ENCODE peak calls at places on chromosome 3, in nine cellular contexts. M, B, W, U, Q, N, K, D and X are unnamed samples.

GRCh38 chr3:61927332-61927731 is 366.0 kb downstream of the PTPRG start:
- DNase-seq in U (no peak), W (peak), B (peak), N (no peak), Q (peak), M (no peak), D (peak), K (no peak), X (no peak)

GRCh38 chr3:17730318-17730967 is 12.0 kb downstream of the TBC1D5 start:
- DNase-seq in D (no peak), U (no peak), M (no peak), N (no peak), Q (peak), K (peak), W (peak), B (no peak), X (peak)

GRCh38 chr3:23671901-23672589 is 133.7 kb upstream of the UBE2E1 start:
- DNase-seq in M (no peak), W (no peak), K (peak), Q (no peak), N (no peak), D (no peak), B (no peak), U (peak), X (peak)

GRCh38 chr3:23806322-23807160 is 786 bp downstream of the UBE2E1 start:
- DNase-seq in D (peak), N (no peak), M (peak), K (peak), B (no peak), U (no peak), W (peak), Q (no peak), X (no peak)

GRCh38 chr3:48022178-48022577 is 6.0 kb upstream of the MAP4 start:
- DNase-seq in N (no peak), W (no peak), Q (no peak), D (no peak), K (no peak), M (no peak), U (no peak), B (no peak), X (no peak)

GRCh38 chr3:15333099-15333956 is 942 bp upstream of the SH3BP5 start:
- DNase-seq in W (no peak), U (no peak), D (no peak), N (peak), M (no peak), Q (no peak), B (no peak), K (no peak), X (peak)

GRCh38 chr3:127739347-127740135 is 66.8 kb downstream of the ABTB1 start:
- DNase-seq in Q (peak), N (no peak), D (no peak), K (no peak), W (no peak), U (no peak), M (no peak), B (no peak), X (no peak)

GRCh38 chr3:11310258-11310657 is 38.1 kb downstream of the ATG7 start:
- DNase-seq in U (no peak), Q (no peak), N (no peak), D (no peak), B (no peak), M (no peak), W (no peak), K (no peak), X (no peak)

GRCh38 chr3:9279959-9280358 is 30.5 kb upstream of the SRGAP3 start:
- DNase-seq in U (no peak), W (peak), N (no peak), K (peak), B (peak), D (peak), M (peak), Q (peak), X (peak)

GRCh38 chr3:111936191-111936841 is 42.5 kb upstream of the ABHD10 start:
- DNase-seq in W (no peak), U (peak), K (no peak), D (no peak), M (no peak), B (peak), Q (peak), N (no peak), X (peak)

GRCh38 chr3:13325892-13326443 is 94.2 kb downstream of the NUP210 start:
- DNase-seq in M (no peak), Q (no peak), U (no peak), K (no peak), N (no peak), D (no peak), B (no peak), W (no peak), X (no peak)

GRCh38 chr3:72031581-72031980 is 246.6 kb upstream of the PROK2 start:
- DNase-seq in M (no peak), D (no peak), K (no peak), W (no peak), N (no peak), U (no peak), Q (peak), B (peak), X (peak)

GRCh38 chr3:134315286-134316106 is 58.8 kb downstream of the AMOTL2 start:
- DNase-seq in D (no peak), N (no peak), B (no peak), M (peak), W (no peak), K (peak), U (peak), Q (peak), X (peak)

GRCh38 chr3:152885066-152885465 is 50.1 kb downstream of the P2RY1 start:
- DNase-seq in U (no peak), W (no peak), N (no peak), K (no peak), D (no peak), B (no peak), M (no peak), Q (no peak), X (no peak)

GRCh38 chr3:39075910-39076309 is 24.1 kb downstream of the WDR48 start:
- DNase-seq in N (peak), B (no peak), D (no peak), M (no peak), Q (no peak), W (no peak), K (no peak), U (no peak), X (no peak)

GRCh38 chr3:126287536-126288181 is 69.5 kb downstream of the KLF15 start:
- DNase-seq in M (peak), N (peak), K (peak), B (peak), U (no peak), W (peak), Q (peak), D (peak), X (no peak)

GRCh38 chr3:156812521-156813335 is 13.4 kb upstream of the LEKR1 start:
- DNase-seq in B (peak), U (peak), M (no peak), Q (peak), W (peak), K (no peak), N (no peak), D (no peak), X (peak)

GRCh38 chr3:156976933-156977332 is 150.8 kb downstream of the LEKR1 start:
- DNase-seq in K (no peak), N (no peak), U (no peak), B (no peak), M (no peak), W (no peak), D (no peak), Q (no peak), X (no peak)

GRCh38 chr3:122493296-122493695 is 21.4 kb downstream of the KPNA1 start:
- DNase-seq in W (no peak), K (no peak), Q (peak), N (no peak), U (no peak), B (peak), D (no peak), M (no peak), X (no peak)

GRCh38 chr3:123076496-123077418 is 9.9 kb downstream of the PDIA5 start:
- DNase-seq in W (peak), M (no peak), U (no peak), D (peak), K (no peak), B (no peak), N (no peak), Q (no peak), X (no peak)

GRCh38 chr3:78804251-78805037 is 963.4 kb downstream of the ROBO1 start:
- DNase-seq in B (no peak), M (no peak), Q (peak), D (no peak), W (peak), U (no peak), K (no peak), N (no peak), X (no peak)

GRCh38 chr3:42495393-42495792 is 7.0 kb upstream of the VIPR1 start:
- DNase-seq in N (no peak), D (no peak), U (no peak), B (no peak), K (no peak), Q (no peak), M (no peak), W (no peak), X (no peak)

GRCh38 chr3:168161696-168162095 is 66.0 kb upstream of the GOLIM4 start:
- DNase-seq in K (no peak), N (no peak), D (no peak), W (no peak), M (no peak), Q (no peak), B (no peak), U (no peak), X (no peak)

GRCh38 chr3:63477494-63478129 is 174.9 kb upstream of the SNTN start:
- DNase-seq in W (no peak), Q (no peak), B (no peak), N (no peak), M (no peak), U (no peak), D (no peak), K (no peak), X (no peak)

GRCh38 chr3:186742618-186743335 is 25.6 kb downstream of the KNG1 start:
- DNase-seq in W (no peak), D (no peak), N (no peak), K (no peak), U (no peak), Q (peak), M (no peak), B (no peak), X (peak)

GRCh38 chr3:104907507-104907906 is 459.2 kb upstream of the ALCAM start:
- DNase-seq in W (no peak), D (no peak), Q (peak), K (no peak), B (peak), M (no peak), N (no peak), U (no peak), X (peak)

GRCh38 chr3:33032937-33033336 is 64.0 kb downstream of the GLB1 start:
- DNase-seq in Q (no peak), U (peak), K (no peak), D (no peak), N (no peak), B (peak), M (no peak), W (no peak), X (peak)

GRCh38 chr3:134054231-134054630 is 24.5 kb upstream of the SLCO2A1 start:
- DNase-seq in N (no peak), K (no peak), Q (no peak), U (no peak), B (no peak), D (no peak), W (no peak), M (no peak), X (no peak)

GRCh38 chr3:110430146-110430545 is 641.5 kb upstream of the NECTIN3 start:
- DNase-seq in K (no peak), W (no peak), U (no peak), Q (peak), N (no peak), B (no peak), D (no peak), M (no peak), X (no peak)

GRCh38 chr3:48555231-48555948 is 1.2 kb downstream of the PFKFB4 start:
- DNase-seq in U (no peak), K (no peak), N (no peak), Q (no peak), W (no peak), B (no peak), M (no peak), D (no peak), X (no peak)

GRCh38 chr3:187719628-187720336 is 17.4 kb upstream of the RTP2 start:
- DNase-seq in N (no peak), M (peak), Q (no peak), K (no peak), U (no peak), D (no peak), B (no peak), W (no peak), X (no peak)

GRCh38 chr3:64063207-64063981 is 40.1 kb upstream of the PSMD6 start:
- DNase-seq in K (peak), Q (peak), M (peak), D (no peak), N (no peak), W (no peak), U (no peak), B (no peak), X (peak)

GRCh38 chr3:71754610-71755253 is 1.1 kb downstream of the GPR27 start:
- DNase-seq in D (no peak), W (no peak), K (peak), B (no peak), U (no peak), M (peak), Q (no peak), N (no peak), X (no peak)

GRCh38 chr3:149343951-149344350 is 10.5 kb upstream of the TM4SF18 start:
- DNase-seq in N (peak), D (peak), W (no peak), Q (no peak), K (peak), M (peak), B (no peak), U (no peak), X (no peak)
- H2AFZ ChIP-seq in N (no peak), D (no peak), W (no peak), Q (no peak), K (peak), M (no peak), B (no peak), U (no peak), X (no peak)

GRCh38 chr3:31862861-31863260 is 118.2 kb downstream of the OSBPL10 start:
- DNase-seq in Q (peak), M (no peak), B (no peak), W (no peak), U (no peak), K (no peak), N (no peak), D (no peak), X (no peak)
- H3K4me2 ChIP-seq in Q (peak), M (no peak), B (no peak), W (no peak), U (no peak), K (no peak), N (no peak), D (no peak), X (no peak)

DNA sequence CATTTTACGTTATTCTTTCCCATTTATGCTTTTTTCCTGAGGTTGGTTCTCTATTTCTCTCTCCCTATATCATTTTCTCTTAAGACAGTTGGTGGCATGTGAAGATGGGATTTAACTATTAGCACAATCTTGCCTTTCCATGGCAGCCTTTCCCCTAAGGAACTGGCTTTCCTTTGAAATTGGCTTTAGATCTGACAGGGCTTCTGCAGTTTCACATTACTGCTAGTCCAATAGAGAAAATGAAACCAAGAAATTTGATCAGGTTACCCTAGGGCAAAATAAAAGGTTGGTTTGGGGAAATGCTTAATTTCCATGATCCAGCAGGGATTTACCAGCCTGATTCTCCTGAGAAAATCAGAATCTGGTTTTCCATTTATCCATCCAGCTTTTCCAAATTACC is 22.7 kb upstream of the CHL1 start:
- DNase-seq in K (no peak), B (no peak), W (no peak), D (no peak), N (peak), Q (peak), U (no peak), M (no peak), X (no peak)
- H2AFZ ChIP-seq in K (no peak), B (peak), W (no peak), D (no peak), N (peak), Q (no peak), U (no peak), M (no peak), X (no peak)

GRCh38 chr3:174547801-174548200 is 311.3 kb upstream of the NAALADL2 start:
- DNase-seq in K (no peak), B (no peak), U (no peak), N (no peak), W (no peak), M (no peak), D (no peak), Q (peak), X (no peak)

GRCh38 chr3:174548841-174549623 is 310.1 kb upstream of the NAALADL2 start:
- DNase-seq in M (no peak), W (no peak), D (no peak), B (no peak), U (no peak), N (no peak), Q (no peak), K (no peak), X (no peak)
- H3K4me2 ChIP-seq in M (no peak), W (no peak), D (no peak), B (no peak), U (no peak), N (no peak), Q (no peak), K (no peak), X (no peak)

DNA sequence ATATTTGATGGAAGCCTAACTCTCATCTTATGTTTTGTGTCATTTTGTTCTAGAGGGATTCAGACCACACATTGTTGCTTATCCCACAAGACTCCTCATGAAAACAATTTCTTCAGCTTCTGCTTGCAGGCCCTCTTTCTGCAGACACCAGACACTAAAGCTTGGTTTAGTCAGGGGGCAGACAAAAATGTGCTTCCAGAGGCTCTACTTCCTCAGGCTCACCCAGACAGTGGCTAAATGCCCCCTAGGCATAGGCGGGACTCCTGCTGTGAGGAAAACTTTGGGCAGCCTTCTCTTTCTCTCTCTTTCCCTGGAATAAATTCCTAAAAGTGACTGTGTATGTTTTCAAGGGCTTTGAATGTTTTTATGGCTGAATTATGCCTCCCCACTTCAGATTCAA is 435.4 kb upstream of the ATP11B start:
- DNase-seq in K (peak), Q (no peak), M (peak), W (no peak), N (no peak), D (no peak), B (no peak), U (no peak), X (peak)
- H2AFZ ChIP-seq in K (peak), Q (no peak), M (peak), W (no peak), N (no peak), D (no peak), B (peak), U (no peak), X (peak)

GRCh38 chr3:124273651-124274050 is 281.7 kb upstream of the ROPN1 start:
- DNase-seq in Q (peak), U (no peak), W (no peak), N (no peak), B (no peak), K (no peak), D (no peak), M (no peak), X (no peak)

GRCh38 chr3:124275421-124275820 is 283.5 kb upstream of the ROPN1 start:
- DNase-seq in U (no peak), B (no peak), M (no peak), W (no peak), Q (no peak), N (no peak), D (no peak), K (no peak), X (no peak)

GRCh38 chr3:124276163-124276862 is 284.4 kb upstream of the ROPN1 start:
- DNase-seq in N (no peak), B (no peak), D (no peak), M (no peak), W (no peak), K (no peak), U (no peak), Q (no peak), X (no peak)

GRCh38 chr3:124269619-124270018 is 277.7 kb upstream of the ROPN1 start:
- DNase-seq in U (no peak), Q (no peak), M (no peak), N (no peak), W (no peak), K (no peak), D (no peak), B (no peak), X (no peak)

GRCh38 chr3:124272611-124273151 is 280.8 kb upstream of the ROPN1 start:
- DNase-seq in Q (peak), N (no peak), M (no peak), W (no peak), B (no peak), D (no peak), U (no peak), K (no peak), X (peak)
- H3K4me2 ChIP-seq in Q (no peak), N (no peak), M (no peak), W (no peak), B (no peak), D (peak), U (no peak), K (no peak), X (no peak)

DNA sequence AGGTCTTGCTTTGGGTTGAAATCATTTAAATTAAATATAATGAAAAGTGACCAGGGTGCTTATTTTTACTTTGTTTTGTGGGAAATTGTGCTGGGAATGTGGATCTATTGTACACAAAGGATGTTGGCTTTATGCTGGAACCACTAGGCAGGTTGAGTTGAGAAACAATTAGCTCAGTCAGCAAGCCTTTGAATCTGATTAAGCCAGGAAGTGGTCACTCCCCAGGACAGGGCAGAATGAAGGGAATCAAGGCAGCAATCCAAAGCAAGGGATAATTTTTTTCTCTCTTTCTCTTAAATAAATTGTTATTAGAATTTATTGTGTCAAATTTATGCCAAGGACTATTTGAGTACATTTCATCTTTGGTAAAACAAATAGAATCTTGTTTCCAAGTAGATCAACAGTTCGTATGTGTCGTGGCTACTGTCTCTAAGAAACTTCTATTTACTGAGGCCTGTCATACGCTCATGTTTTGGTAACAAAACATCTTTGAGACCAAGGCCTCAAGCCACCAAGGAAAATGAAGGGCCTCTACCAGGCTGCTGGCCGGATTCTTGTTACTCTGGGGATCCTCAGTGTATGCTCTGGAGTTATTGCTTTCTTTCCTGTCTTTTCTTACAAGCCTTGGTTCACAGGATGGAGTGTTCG is at the start of gene TMEM212:
- DNase-seq in W (no peak), D (no peak), M (peak), Q (peak), N (no peak), B (peak), U (no peak), K (peak), X (no peak)
- H2AFZ ChIP-seq in W (no peak), D (no peak), M (no peak), Q (peak), N (no peak), B (peak), U (no peak), K (no peak), X (no peak)

GRCh38 chr3:57165637-57166036 is 484 bp upstream of the IL17RD start:
- DNase-seq in U (no peak), W (no peak), M (no peak), B (no peak), K (no peak), D (no peak), N (no peak), Q (no peak), X (no peak)
- H3K4me2 ChIP-seq in U (peak), W (peak), M (peak), B (no peak), K (peak), D (no peak), N (no peak), Q (peak), X (no peak)

GRCh38 chr3:81936817-81937216 is 175.4 kb upstream of the GBE1 start:
- DNase-seq in U (no peak), N (no peak), Q (no peak), B (no peak), D (no peak), K (no peak), M (no peak), W (no peak), X (no peak)
- H2AFZ ChIP-seq in U (no peak), N (no peak), Q (no peak), B (no peak), D (no peak), K (peak), M (peak), W (no peak), X (no peak)

GRCh38 chr3:137121704-137122314 is 164.0 kb downstream of the IL20RB start:
- DNase-seq in K (peak), W (peak), M (peak), U (no peak), Q (peak), B (peak), D (peak), N (peak), X (peak)
- H3K4me2 ChIP-seq in K (no peak), W (no peak), M (no peak), U (no peak), Q (no peak), B (no peak), D (no peak), N (no peak), X (no peak)